ENCODE peak calls at places on chromosomes 12 and 14, in five cellular contexts. R, E, N, P and Q are unnamed samples.
A peak's percentile ranks its signal among the peaks of the same experiment; 100 is the strongest.

GRCh38 chr14:57492859-57493258 is 798 bp downstream of the CCDC198 start:
- DNase-seq in E (peak; percentile 44), R (no peak), N (peak; percentile 88), P (peak; percentile 50), Q (peak; percentile 43)

GRCh38 chr12:89960011-89960507 is 251.4 kb upstream of the ATP2B1 start:
- DNase-seq in N (peak; percentile 44), P (peak; percentile 19), E (peak; percentile 95), R (no peak), Q (peak; percentile 7)

GRCh38 chr12:1595026-1595561 is 713 bp upstream of the FBXL14 start:
- DNase-seq in P (peak; percentile 73), E (no peak), N (no peak), R (no peak), Q (peak; percentile 41)

GRCh38 chr12:67758119-67758873 is 109.8 kb downstream of the DYRK2 start:
- DNase-seq in N (no peak), P (no peak), E (no peak), R (peak; percentile 85), Q (no peak)

GRCh38 chr12:111942557-111942956 is 70.4 kb downstream of the TMEM116 start:
- DNase-seq in P (peak; percentile 44), R (no peak), N (peak; percentile 78), E (peak; percentile 74), Q (peak; percentile 10)

GRCh38 chr14:23696706-23697239 is 60.6 kb downstream of the DHRS2 start:
- DNase-seq in P (no peak), N (no peak), R (no peak), E (no peak), Q (no peak)

GRCh38 chr12:46493352-46494209 is 121.0 kb upstream of the SLC38A2 start:
- DNase-seq in R (no peak), N (no peak), P (no peak), E (no peak), Q (no peak)

GRCh38 chr14:104467641-104468040 is 111.9 kb upstream of the C14orf180 start:
- DNase-seq in P (no peak), N (no peak), R (no peak), E (no peak), Q (no peak)

GRCh38 chr12:122148657-122149056 is 25.4 kb downstream of the IL31 start:
- DNase-seq in P (peak; percentile 14), R (no peak), N (peak; percentile 36), E (no peak), Q (no peak)

GRCh38 chr12:16189849-16190248 is 87.6 kb downstream of the SLC15A5 start:
- DNase-seq in R (peak; percentile 34), P (peak; percentile 58), N (peak; percentile 13), E (peak; percentile 38), Q (peak; percentile 40)

GRCh38 chr14:102872020-102872419 is 50.4 kb upstream of the AMN start:
- DNase-seq in R (peak; percentile 52), E (no peak), P (no peak), N (no peak), Q (no peak)

GRCh38 chr14:31880935-31881334 is 196.2 kb upstream of the ARHGAP5 start:
- DNase-seq in R (no peak), E (peak; percentile 87), N (peak; percentile 97), P (peak; percentile 96), Q (peak; percentile 47)

GRCh38 chr12:78959556-78959955 is 95.0 kb downstream of the SYT1 start:
- DNase-seq in R (no peak), N (no peak), E (no peak), P (peak; percentile 10), Q (no peak)

GRCh38 chr12:47111392-47111778 is 31.6 kb upstream of the AMIGO2 start:
- DNase-seq in P (no peak), R (peak; percentile 26), E (no peak), N (no peak), Q (no peak)

DNA sequence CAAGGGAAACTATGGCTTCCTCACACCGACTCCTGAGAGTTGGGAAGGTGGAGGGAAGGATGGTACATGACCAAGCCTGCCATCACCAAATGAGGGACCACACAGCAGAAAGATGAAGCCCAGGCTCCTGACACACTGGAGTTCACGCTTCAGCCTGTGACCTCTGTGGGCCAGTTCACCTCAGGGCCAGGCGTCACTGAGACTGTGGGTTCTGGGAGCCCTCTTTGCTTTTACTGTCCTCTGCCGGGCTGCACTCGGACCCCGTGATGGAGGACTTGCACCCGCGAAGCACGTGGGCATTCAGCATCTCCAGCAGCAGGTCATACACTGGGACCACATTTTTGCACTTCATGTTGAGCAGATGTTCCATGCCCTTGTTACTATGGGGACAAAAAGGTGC is 61.2 kb downstream of the ESR2 start:
- DNase-seq in N (no peak), R (no peak), P (no peak), E (no peak), Q (no peak)
- H3K36me3 ChIP-seq in N (no peaks in the 10 kb centered on the region), R (no peaks in the 10 kb centered on the region), P (no peaks in the 10 kb centered on the region), E (no peaks in the 10 kb centered on the region), Q (no peaks in the 10 kb centered on the region)

GRCh38 chr12:130973109-130973508 is 19.4 kb downstream of the ADGRD1 start:
- DNase-seq in R (no peak), E (no peak), P (no peak), N (no peak), Q (no peak)

GRCh38 chr12:130976171-130976720 is 22.5 kb downstream of the ADGRD1 start:
- DNase-seq in N (no peak), R (no peak), P (no peak), E (no peak), Q (no peak)

GRCh38 chr12:130977046-130977758 is 23.5 kb downstream of the ADGRD1 start:
- DNase-seq in N (no peak), R (no peak), E (no peak), P (no peak), Q (no peak)

GRCh38 chr12:130973906-130974305 is 20.2 kb downstream of the ADGRD1 start:
- DNase-seq in P (no peak), R (no peak), E (no peak), N (no peak), Q (no peak)

DNA sequence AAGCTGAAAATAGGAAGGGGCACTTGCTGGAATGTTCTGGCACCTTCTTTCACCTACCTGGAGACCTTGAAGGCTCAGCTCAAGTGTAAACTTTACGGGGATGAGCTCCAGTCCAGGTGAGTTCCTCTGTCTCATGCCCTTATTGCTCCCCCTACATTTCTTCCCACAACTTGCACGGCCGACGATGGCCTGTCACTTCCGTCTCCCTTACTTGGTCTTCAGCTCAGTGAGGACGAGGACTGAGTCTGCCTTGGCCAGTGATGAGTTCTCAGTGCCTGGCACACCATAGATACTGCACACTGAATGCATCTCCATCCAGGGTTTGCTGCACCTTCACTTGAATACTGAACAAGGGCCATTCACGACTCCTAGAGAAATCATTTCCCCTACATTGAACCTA is 21.4 kb downstream of the ADGRD1 start:
- DNase-seq in E (no peak), R (no peak), N (no peak), P (no peak), Q (no peak)
- H3K4me1 ChIP-seq in E (no peaks in the 10 kb centered on the region), R (no peaks in the 10 kb centered on the region), N (no peaks in the 10 kb centered on the region), P (no peaks in the 10 kb centered on the region), Q (peaks cover 19% of the 10 kb centered on the region)

GRCh38 chr12:127501916-127502315 is 765.1 kb upstream of the TMEM132C start:
- DNase-seq in R (no peak), E (no peak), P (no peak), N (no peak), Q (no peak)

GRCh38 chr12:127509066-127509778 is 757.7 kb upstream of the TMEM132C start:
- DNase-seq in R (peak; percentile 21), N (peak; percentile 95), P (peak; percentile 82), E (peak; percentile 37), Q (no peak)

GRCh38 chr12:127503221-127503620 is 763.7 kb upstream of the TMEM132C start:
- DNase-seq in N (no peak), R (no peak), E (no peak), P (no peak), Q (no peak)

GRCh38 chr12:127507336-127507735 is 759.6 kb upstream of the TMEM132C start:
- DNase-seq in R (no peak), P (no peak), N (no peak), E (no peak), Q (no peak)

GRCh38 chr12:127504874-127505273 is 762.1 kb upstream of the TMEM132C start:
- DNase-seq in E (no peak), R (no peak), P (no peak), N (no peak), Q (no peak)
- H3K4me2 ChIP-seq in E (no peak overlapping the region), R (no peak overlapping the region), P (no peak overlapping the region), N (no peak overlapping the region), Q (no peak overlapping the region)

GRCh38 chr12:7155471-7156034 is 25.4 kb downstream of the CLSTN3 start:
- DNase-seq in P (no peak), N (no peak), E (peak; percentile 43), R (no peak), Q (no peak)

GRCh38 chr12:7152818-7153217 is 22.6 kb downstream of the CLSTN3 start:
- DNase-seq in E (no peak), R (no peak), N (no peak), P (no peak), Q (no peak)

GRCh38 chr12:7154042-7154441 is 23.9 kb downstream of the CLSTN3 start:
- DNase-seq in P (no peak), E (no peak), R (no peak), N (no peak), Q (no peak)

GRCh38 chr12:7156259-7157197 is 26.4 kb downstream of the CLSTN3 start:
- DNase-seq in E (no peak), N (no peak), P (no peak), R (no peak), Q (no peak)

DNA sequence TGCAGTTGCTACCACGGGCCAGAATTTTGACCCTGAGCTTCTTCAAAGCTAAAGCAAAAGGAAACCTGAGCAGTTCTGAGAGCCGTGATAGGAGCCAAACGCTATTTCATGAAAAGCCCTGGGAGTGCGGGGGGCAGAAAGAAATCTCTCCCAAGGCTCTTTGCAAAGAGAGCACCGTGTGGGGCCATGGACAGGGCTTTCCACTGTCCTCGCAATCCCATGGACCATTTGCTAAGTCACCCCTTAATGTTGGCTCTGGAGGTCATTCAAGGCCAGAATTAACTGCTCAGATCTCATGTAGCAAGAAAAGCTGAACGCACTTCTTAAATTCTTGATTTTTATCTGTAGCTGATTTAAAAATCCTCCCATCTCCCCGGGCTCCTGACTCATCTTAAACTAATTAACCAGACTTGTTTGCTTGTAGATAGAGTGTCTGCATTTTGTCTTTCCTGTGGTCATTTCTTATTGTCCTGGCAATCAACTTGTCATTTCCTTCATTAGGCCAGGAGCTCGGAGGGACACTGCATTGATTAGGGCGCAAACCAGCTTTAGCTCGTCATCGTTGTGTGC is 24.8 kb downstream of the CLSTN3 start:
- DNase-seq in N (no peak), R (no peak), E (no peak), P (no peak), Q (no peak)
- H3K36me3 ChIP-seq in N (no peaks in the 10 kb centered on the region), R (no peaks in the 10 kb centered on the region), E (peaks cover 7% of the 10 kb centered on the region), P (peaks cover 7% of the 10 kb centered on the region), Q (no peaks in the 10 kb centered on the region)

DNA sequence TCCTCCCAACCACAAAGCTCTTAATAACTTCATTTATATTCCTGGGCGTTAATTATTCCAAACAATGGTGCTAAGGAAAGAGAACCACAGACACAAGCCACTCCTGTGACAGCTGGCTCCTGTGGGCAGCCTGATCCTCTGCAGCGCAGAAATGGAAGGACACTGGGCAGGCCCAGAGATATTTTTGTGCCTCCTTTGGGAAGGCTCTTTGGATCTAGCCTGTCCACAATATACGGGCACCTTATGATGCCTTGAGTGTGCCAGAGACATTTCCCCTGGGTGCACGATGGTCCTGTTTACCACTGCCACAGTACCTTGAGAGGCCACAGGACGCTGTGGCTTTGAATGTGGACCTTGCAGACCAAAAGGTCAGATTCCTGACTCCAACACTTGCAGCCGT is 2.1 kb downstream of the ASB2 start:
- DNase-seq in N (no peak), R (no peak), P (no peak), E (no peak), Q (no peak)
- H3K4me1 ChIP-seq in N (no peaks in the 10 kb centered on the region), R (peaks cover 51% of the 10 kb centered on the region), P (no peaks in the 10 kb centered on the region), E (no peaks in the 10 kb centered on the region), Q (no peaks in the 10 kb centered on the region)

GRCh38 chr14:69794791-69795190 is 2.2 kb downstream of the SLC10A1 start:
- DNase-seq in R (no peak), E (no peak), P (no peak), N (no peak), Q (no peak)
- H3K4me2 ChIP-seq in R (no peak overlapping the region), E (no peak overlapping the region), P (no peak overlapping the region), N (no peak overlapping the region), Q (no peak overlapping the region)